ENCODE peak calls at places on chromosomes 5 and 9, in seven cellular contexts. O is PC-3, V is body of pancreas, L is small intestine, E is mammary epithelial cell, N is substantia nigra, X is A549. M is an unnamed sample.

GRCh38 chr9:3241290-3241689 is 284.5 kb downstream of the RFX3 start:
- DNase-seq in X (no peak), L (no peak), N (no peak), E (no peak), O (no peak), V (no peak), M (no peak)

GRCh38 chr5:67268233-67269011 is 71.8 kb upstream of the CD180 start:
- DNase-seq in X (peak), V (peak), L (peak), O (peak), N (peak), E (peak), M (no peak)

GRCh38 chr5:34677428-34677827 is 21.3 kb downstream of the RAI14 start:
- DNase-seq in N (no peak), L (no peak), E (no peak), V (no peak), X (no peak), O (no peak), M (no peak)

GRCh38 chr9:18745710-18746109 is 271.8 kb downstream of the ADAMTSL1 start:
- DNase-seq in E (no peak), O (no peak), X (no peak), V (no peak), N (no peak), L (no peak), M (no peak)

GRCh38 chr9:6711403-6711802 is 46.4 kb upstream of the KDM4C start:
- DNase-seq in E (no peak), N (no peak), V (no peak), O (no peak), L (no peak), X (no peak), M (no peak)

GRCh38 chr5:174073088-174073487 is 27.6 kb downstream of the NSG2 start:
- DNase-seq in L (no peak), E (no peak), V (no peak), O (no peak), N (no peak), X (no peak), M (no peak)

GRCh38 chr5:151682751-151683331 is 3.9 kb downstream of the SPARC start:
- DNase-seq in V (no peak), E (peak), L (no peak), O (no peak), N (no peak), X (no peak), M (no peak)

GRCh38 chr9:117247271-117247670 is 167.6 kb downstream of the ASTN2 start:
- DNase-seq in N (peak), X (peak), O (no peak), E (peak), V (peak), L (peak), M (peak)

GRCh38 chr9:124040186-124040920 is 28.8 kb downstream of the LHX2 start:
- DNase-seq in X (no peak), V (no peak), N (no peak), L (no peak), O (no peak), E (no peak), M (no peak)

GRCh38 chr5:14364576-14365472 is 216.8 kb upstream of the OTULINL start:
- DNase-seq in E (peak), N (no peak), X (peak), L (peak), O (peak), V (peak), M (peak)

GRCh38 chr9:131521203-131521602 is 9.9 kb downstream of the UCK1 start:
- DNase-seq in O (no peak), X (no peak), N (no peak), L (no peak), V (no peak), E (no peak), M (no peak)

GRCh38 chr5:167939686-167940085 is 351.8 kb upstream of the WWC1 start:
- DNase-seq in X (no peak), E (no peak), N (no peak), V (no peak), O (no peak), L (no peak), M (no peak)

GRCh38 chr5:132263548-132264261 is 6.2 kb downstream of the PDLIM4 start:
- DNase-seq in V (no peak), L (no peak), O (peak), E (peak), N (no peak), X (peak), M (peak)

GRCh38 chr5:1393571-1394501 is 48.9 kb upstream of the CLPTM1L start:
- DNase-seq in L (no peak), X (no peak), O (no peak), N (no peak), V (no peak), E (no peak), M (no peak)

GRCh38 chr5:124748687-124749594 is 2.5 kb upstream of the ZNF608 start:
- DNase-seq in X (peak), O (peak), E (peak), L (peak), N (peak), V (peak), M (peak)

GRCh38 chr9:20591223-20591622 is 31.1 kb downstream of the MLLT3 start:
- DNase-seq in N (no peak), V (no peak), E (peak), O (no peak), L (no peak), X (no peak), M (no peak)

GRCh38 chr5:102750435-102750834 is 4.7 kb upstream of the PAM start:
- DNase-seq in N (no peak), E (no peak), V (no peak), O (no peak), X (no peak), L (no peak), M (no peak)

GRCh38 chr9:103574056-103574455 is 520.1 kb upstream of the SMC2 start:
- DNase-seq in V (no peak), X (no peak), L (no peak), E (peak), O (no peak), N (no peak), M (no peak)

GRCh38 chr5:133359861-133360260 is 252.5 kb downstream of the FSTL4 start:
- DNase-seq in X (no peak), N (no peak), E (no peak), V (no peak), O (no peak), L (no peak), M (peak)

GRCh38 chr9:15299374-15299939 is 7.6 kb downstream of the TTC39B start:
- DNase-seq in V (no peak), L (peak), O (no peak), X (no peak), N (no peak), E (no peak), M (no peak)

GRCh38 chr9:83027153-83027867 is 35.6 kb downstream of the RASEF start:
- DNase-seq in N (no peak), V (no peak), L (no peak), O (peak), X (peak), E (peak), M (no peak)

DNA sequence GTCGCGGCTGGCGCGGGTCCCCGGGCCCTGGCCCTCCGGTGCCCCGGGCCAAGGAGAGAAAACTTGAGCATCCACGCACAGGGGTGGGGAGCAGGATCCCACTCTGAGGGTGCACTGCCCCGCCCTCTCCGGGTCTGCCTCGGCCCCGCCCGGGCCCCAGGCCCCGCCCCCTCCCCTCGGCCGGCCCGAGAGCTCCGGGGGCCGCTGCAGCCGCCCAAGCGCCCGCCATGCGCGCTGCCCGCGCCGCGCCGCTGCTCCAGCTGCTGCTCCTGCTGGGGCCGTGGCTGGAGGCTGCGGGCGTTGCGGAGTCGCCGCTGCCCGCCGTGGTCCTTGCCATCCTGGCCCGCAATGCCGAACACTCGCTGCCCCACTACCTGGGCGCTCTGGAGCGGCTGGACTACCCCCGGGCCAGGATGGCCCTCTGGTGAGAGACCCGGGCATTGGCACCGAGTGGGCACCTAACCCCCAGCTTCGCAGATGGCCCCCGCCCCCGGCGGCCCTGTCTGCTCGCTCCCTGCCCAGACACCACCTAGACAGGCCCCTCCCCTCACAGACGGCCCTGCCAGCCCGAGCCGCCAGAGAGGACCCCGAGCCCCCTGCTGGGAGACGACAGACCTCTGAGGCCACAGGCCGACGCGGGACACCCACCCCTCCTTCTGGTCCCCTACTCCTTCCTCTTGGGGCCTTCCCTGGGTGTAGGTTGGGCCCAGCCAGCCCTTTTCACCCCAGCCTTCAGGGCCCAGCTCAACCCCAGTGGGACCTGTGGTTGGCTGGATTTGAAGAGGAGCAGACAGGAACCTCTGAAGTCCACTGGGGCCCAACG is at the start of gene CERCAM:
- DNase-seq in V (peak), N (no peak), X (peak), L (no peak), O (peak), E (peak), M (peak)
- H3K27ac ChIP-seq in V (peak), N (peak), X (peak), L (peak), O (no peak), E (peak), M (peak)

GRCh38 chr9:33151601-33152000 is 15.5 kb downstream of the B4GALT1 start:
- DNase-seq in V (no peak), L (no peak), O (no peak), X (no peak), E (no peak), N (no peak), M (peak)
- H3K27ac ChIP-seq in V (peak), L (no peak), O (peak), X (peak), E (no peak), N (no peak), M (no peak)

GRCh38 chr9:89153618-89154017 is 25.0 kb downstream of the SHC3 start:
- DNase-seq in L (no peak), X (peak), O (peak), N (no peak), V (no peak), E (peak), M (no peak)
- H3K27ac ChIP-seq in L (no peak), X (peak), O (peak), N (no peak), V (no peak), E (peak), M (no peak)

GRCh38 chr9:68540712-68541535 is at the start of gene TMEM252:
- DNase-seq in V (no peak), L (peak), E (no peak), O (no peak), X (no peak), N (no peak), M (no peak)
- H3K27ac ChIP-seq in V (no peak), L (peak), E (no peak), O (no peak), X (no peak), N (no peak), M (no peak)

DNA sequence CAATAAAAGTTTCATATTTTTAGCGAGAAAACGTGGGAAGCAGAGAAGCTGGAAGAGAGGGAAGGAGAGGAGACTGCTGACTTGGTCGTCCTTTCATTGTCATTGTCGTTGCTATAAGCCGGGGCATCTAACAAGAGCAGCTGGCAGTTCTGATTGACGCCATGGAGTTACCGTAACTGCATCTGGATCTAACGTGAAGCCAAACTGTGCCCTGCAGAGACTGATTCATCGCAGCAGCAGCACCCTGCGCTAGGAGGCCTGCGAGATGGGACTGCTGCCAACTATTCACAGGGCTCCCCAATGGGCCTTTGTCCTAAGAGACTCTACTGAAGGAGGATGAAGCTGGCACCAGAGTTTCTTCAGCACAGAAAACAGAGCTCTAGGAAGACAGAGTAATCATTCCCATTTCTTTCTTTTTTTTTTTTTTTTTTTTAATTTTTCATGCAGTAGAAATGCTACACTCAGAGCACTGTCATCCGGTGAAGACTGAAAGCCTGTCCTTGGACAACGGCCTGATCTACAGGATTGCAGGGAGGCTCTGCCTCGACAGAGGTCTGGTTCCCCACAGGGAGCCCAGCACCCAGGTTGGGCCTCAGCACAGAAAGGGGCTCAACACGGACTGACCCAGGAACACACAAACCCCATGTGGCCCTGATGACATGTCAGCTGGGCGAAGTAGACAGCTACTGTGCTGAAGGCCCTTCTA is 47.8 kb downstream of the RETREG1 start:
- DNase-seq in V (no peak), E (peak), X (no peak), L (peak), O (no peak), N (peak), M (no peak)
- H3K27ac ChIP-seq in V (no peak), E (no peak), X (no peak), L (no peak), O (no peak), N (peak), M (no peak)

DNA sequence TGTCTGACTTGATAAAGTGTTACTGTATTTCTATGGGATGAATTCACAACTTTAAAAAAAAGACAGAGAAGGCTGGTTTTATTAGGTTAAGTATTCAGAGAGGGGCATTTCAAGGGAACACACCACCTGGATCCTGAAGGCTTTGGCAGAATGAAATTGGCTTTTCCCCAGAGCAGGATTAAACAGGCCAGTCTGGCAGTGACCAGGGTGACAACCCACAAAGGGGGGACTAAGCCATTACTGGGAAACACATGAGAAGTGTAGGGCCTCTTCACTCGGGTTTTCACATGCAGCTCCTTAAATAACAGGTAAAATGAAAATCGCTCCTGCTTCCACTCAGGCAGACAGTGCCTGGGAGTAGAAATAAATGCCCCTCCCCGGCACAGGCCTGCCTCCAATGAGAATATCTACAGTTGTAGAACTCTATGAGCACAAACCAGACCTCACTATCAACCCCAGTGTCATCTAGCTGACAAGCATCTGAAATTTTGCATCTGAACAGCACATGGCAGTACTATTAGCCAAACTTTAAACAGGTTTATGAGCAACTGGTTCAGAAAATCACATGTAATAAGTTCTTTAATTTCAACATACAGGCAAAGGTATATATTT is 85.7 kb downstream of the LHFPL2 start:
- DNase-seq in L (no peak), E (no peak), X (no peak), N (no peak), V (peak), O (no peak), M (no peak)
- H3K27ac ChIP-seq in L (no peak), E (no peak), X (peak), N (no peak), V (peak), O (no peak), M (no peak)